ENCODE peak calls at places on chromosomes 2 and 18, in eight cellular contexts. I is mesenchymal stem cell; V is spleen; Y is breast epithelium; E is cardiac muscle cell; O is A673; P is CD4-positive, alpha-beta memory T cell; C is aorta. B is an unnamed sample. For H3K4me1, the result is how much of the 10 kb centered on the place peaks cover.

GRCh38 chr18:5542393-5543035 is 1.3 kb downstream of the EPB41L3 start:
- DNase-seq in Y (no peak), O (peak), P (no peak), I (no peak), E (peak), V (peak), C (no peak), B (no peak)

GRCh38 chr2:567496-567864 is 109.7 kb downstream of the TMEM18 start:
- DNase-seq in E (no peak), I (no peak), V (no peak), O (no peak), Y (no peak), C (no peak), P (no peak), B (no peak)

GRCh38 chr2:120308038-120308910 is 37.7 kb upstream of the INHBB start:
- DNase-seq in V (peak), E (no peak), C (peak), P (no peak), I (no peak), Y (no peak), O (no peak), B (no peak)

GRCh38 chr2:10228611-10229365 is 73.9 kb upstream of the HPCAL1 start:
- DNase-seq in C (peak), Y (peak), I (no peak), E (no peak), V (peak), O (no peak), P (no peak), B (no peak)

GRCh38 chr2:66437601-66438497 is 2.9 kb downstream of the MEIS1 start:
- DNase-seq in P (no peak), I (peak), E (peak), O (peak), Y (no peak), C (no peak), V (no peak), B (no peak)

GRCh38 chr2:210502997-210503621 is 26.6 kb upstream of the LANCL1 start:
- DNase-seq in I (peak), V (peak), C (no peak), E (peak), Y (no peak), P (no peak), O (peak), B (peak)

GRCh38 chr2:216838146-216838545 is 21.7 kb downstream of the TNP1 start:
- DNase-seq in Y (no peak), O (no peak), P (no peak), V (no peak), E (no peak), C (peak), I (no peak), B (no peak)

GRCh38 chr2:133287709-133288108 is 280.6 kb downstream of the NCKAP5 start:
- DNase-seq in E (no peak), O (no peak), P (no peak), C (no peak), I (peak), V (no peak), Y (no peak), B (no peak)

GRCh38 chr2:236748801-236749200 is 179.2 kb downstream of the ACKR3 start:
- DNase-seq in E (no peak), C (peak), I (no peak), Y (no peak), V (no peak), P (no peak), O (no peak), B (no peak)

GRCh38 chr2:95272299-95272751 is 1.9 kb upstream of the PROM2 start:
- DNase-seq in Y (no peak), C (peak), I (no peak), E (no peak), O (no peak), V (peak), P (no peak), B (no peak)

GRCh38 chr2:152624805-152625204 is 92.5 kb downstream of the PRPF40A start:
- DNase-seq in I (peak), O (no peak), E (no peak), P (no peak), V (no peak), Y (no peak), C (no peak), B (no peak)

GRCh38 chr2:173086518-173087213 is 11.0 kb downstream of the MAP3K20 start:
- DNase-seq in C (no peak), Y (no peak), E (no peak), P (no peak), O (no peak), I (peak), V (no peak), B (no peak)

GRCh38 chr2:135996304-135996703 is 10.9 kb upstream of the DARS1 start:
- DNase-seq in I (no peak), E (no peak), Y (no peak), C (no peak), O (no peak), P (no peak), V (no peak), B (no peak)

GRCh38 chr2:232800166-232800565 is 23.8 kb upstream of the KCNJ13 start:
- DNase-seq in P (no peak), C (no peak), I (no peak), E (no peak), V (no peak), O (no peak), Y (no peak), B (no peak)

GRCh38 chr2:64036343-64036742 is 17.1 kb upstream of the VPS54 start:
- DNase-seq in C (no peak), V (no peak), E (no peak), Y (no peak), P (peak), I (peak), O (no peak), B (no peak)

GRCh38 chr18:2657788-2658458 is 2.4 kb downstream of the SMCHD1 start:
- DNase-seq in C (no peak), E (no peak), I (peak), P (no peak), V (no peak), O (peak), Y (no peak), B (no peak)

GRCh38 chr18:9581667-9582066 is 32.7 kb downstream of the PPP4R1 start:
- DNase-seq in E (no peak), Y (no peak), I (no peak), P (no peak), C (no peak), V (no peak), O (no peak), B (no peak)

GRCh38 chr2:63047534-63048281 is 2.9 kb upstream of the OTX1 start:
- DNase-seq in E (no peak), V (peak), I (peak), Y (no peak), C (peak), P (no peak), O (no peak), B (no peak)

GRCh38 chr18:35974181-35974580 is 1.7 kb downstream of the RMP24 start:
- DNase-seq in Y (no peak), C (no peak), O (no peak), E (no peak), I (no peak), P (no peak), V (no peak), B (no peak)

GRCh38 chr2:203396667-203397066 is 68.5 kb downstream of the ABI2 start:
- DNase-seq in Y (no peak), C (no peak), I (peak), V (no peak), O (peak), P (no peak), E (peak), B (peak)

GRCh38 chr2:15939854-15940660 is at the start of gene MYCN:
- DNase-seq in P (no peak), V (no peak), O (peak), Y (peak), C (no peak), I (peak), E (peak), B (peak)

GRCh38 chr2:181658444-181658843 is 1.5 kb upstream of the CERKL start:
- DNase-seq in E (no peak), O (no peak), Y (no peak), C (no peak), I (no peak), P (no peak), V (no peak), B (no peak)

GRCh38 chr2:236177967-236178909 is 10.1 kb upstream of the GBX2 start:
- DNase-seq in O (peak), Y (no peak), P (no peak), I (peak), C (peak), E (peak), V (no peak), B (no peak)

GRCh38 chr2:241944821-241945220 is 75.3 kb downstream of the RTP5 start:
- DNase-seq in E (no peak), Y (peak), P (no peak), I (no peak), V (peak), O (no peak), C (no peak), B (no peak)

GRCh38 chr2:238240761-238241711 is 1.2 kb upstream of the HES6 start:
- DNase-seq in P (peak), I (peak), V (peak), C (peak), E (peak), Y (peak), O (peak), B (peak)

GRCh38 chr2:59881214-59881613 is 672.2 kb downstream of the BCL11A start:
- DNase-seq in Y (no peak), C (no peak), I (no peak), O (no peak), P (no peak), E (no peak), V (no peak), B (no peak)

GRCh38 chr2:178331474-178332431 is 119.2 kb downstream of the PRKRA start:
- DNase-seq in V (no peak), E (no peak), I (no peak), Y (no peak), C (no peak), O (no peak), P (no peak), B (no peak)

GRCh38 chr2:240900141-240900860 is 4.3 kb upstream of the MAB21L4 start:
- DNase-seq in Y (no peak), O (no peak), I (no peak), V (peak), E (no peak), C (no peak), P (no peak), B (no peak)

GRCh38 chr2:203463176-203463797 is 71.8 kb downstream of the RAPH1 start:
- DNase-seq in Y (no peak), P (no peak), V (no peak), E (no peak), O (peak), C (no peak), I (no peak), B (no peak)

GRCh38 chr2:153786016-153786415 is 85.7 kb upstream of the GALNT13 start:
- DNase-seq in I (no peak), P (no peak), V (no peak), Y (no peak), E (no peak), O (no peak), C (no peak), B (no peak)

GRCh38 chr2:9226458-9227380 is 20.1 kb downstream of the ASAP2 start:
- DNase-seq in C (no peak), Y (no peak), P (no peak), V (no peak), E (no peak), I (no peak), O (no peak), B (peak)

GRCh38 chr2:100264651-100265050 is 57.6 kb downstream of the LONRF2 start:
- DNase-seq in P (no peak), C (no peak), Y (no peak), V (no peak), I (no peak), E (no peak), O (no peak), B (no peak)
- H3K4me1 ChIP-seq in P (under half), C (under half), Y (under half), V (under half), I (under half), E (under half), O (under half), B (under half)

DNA sequence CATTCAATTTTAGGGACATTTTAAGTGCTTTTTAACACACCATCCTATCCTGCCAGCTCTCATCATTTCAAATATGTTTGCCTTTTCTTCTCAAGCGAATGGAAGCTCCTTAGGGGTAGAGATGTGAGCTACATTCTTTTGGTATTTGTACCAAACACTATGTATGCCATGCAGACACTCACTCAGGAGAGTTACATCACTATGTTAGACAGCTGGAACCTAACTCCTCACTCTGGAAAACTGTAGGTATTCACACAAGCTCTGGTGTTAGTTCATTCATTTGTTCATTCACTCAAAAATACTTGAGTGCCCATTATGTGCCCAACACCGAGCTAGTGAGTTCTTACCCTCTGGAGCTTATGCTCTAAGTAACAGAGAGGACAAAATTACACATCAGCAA is 26.4 kb upstream of the RNU4ATAC start:
- DNase-seq in C (no peak), O (no peak), E (no peak), Y (no peak), V (no peak), I (no peak), P (no peak), B (no peak)
- H3K4me1 ChIP-seq in C (under half), O (under half), E (under half), Y (under half), V (under half), I (under half), P (under half), B (under half)

DNA sequence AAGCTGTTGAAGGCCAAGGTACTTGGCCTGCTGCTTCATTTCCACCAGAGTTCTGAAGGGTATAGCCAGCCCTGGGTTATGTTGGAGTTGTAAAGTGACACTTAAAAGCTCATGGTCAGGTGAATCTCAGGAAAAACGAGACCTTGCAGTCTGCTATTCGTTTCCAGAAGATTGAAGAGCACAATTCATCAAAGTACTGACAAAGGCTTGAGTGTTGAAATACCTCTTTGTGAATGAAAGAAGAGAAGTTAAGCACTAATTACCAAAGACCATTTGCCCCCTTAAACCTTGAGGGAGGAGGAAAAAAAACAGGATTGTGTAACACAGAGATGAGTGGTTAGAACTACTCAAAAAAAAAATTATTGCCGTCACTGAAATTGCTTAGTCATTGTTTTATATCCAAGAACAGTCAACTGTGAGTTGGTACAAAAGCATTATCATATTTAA is 48.6 kb downstream of the MAP2 start:
- DNase-seq in E (peak), C (no peak), P (no peak), Y (no peak), O (peak), I (peak), V (no peak), B (no peak)
- H3K4me1 ChIP-seq in E (under half), C (under half), P (under half), Y (under half), O (half or more), I (under half), V (under half), B (under half)

DNA sequence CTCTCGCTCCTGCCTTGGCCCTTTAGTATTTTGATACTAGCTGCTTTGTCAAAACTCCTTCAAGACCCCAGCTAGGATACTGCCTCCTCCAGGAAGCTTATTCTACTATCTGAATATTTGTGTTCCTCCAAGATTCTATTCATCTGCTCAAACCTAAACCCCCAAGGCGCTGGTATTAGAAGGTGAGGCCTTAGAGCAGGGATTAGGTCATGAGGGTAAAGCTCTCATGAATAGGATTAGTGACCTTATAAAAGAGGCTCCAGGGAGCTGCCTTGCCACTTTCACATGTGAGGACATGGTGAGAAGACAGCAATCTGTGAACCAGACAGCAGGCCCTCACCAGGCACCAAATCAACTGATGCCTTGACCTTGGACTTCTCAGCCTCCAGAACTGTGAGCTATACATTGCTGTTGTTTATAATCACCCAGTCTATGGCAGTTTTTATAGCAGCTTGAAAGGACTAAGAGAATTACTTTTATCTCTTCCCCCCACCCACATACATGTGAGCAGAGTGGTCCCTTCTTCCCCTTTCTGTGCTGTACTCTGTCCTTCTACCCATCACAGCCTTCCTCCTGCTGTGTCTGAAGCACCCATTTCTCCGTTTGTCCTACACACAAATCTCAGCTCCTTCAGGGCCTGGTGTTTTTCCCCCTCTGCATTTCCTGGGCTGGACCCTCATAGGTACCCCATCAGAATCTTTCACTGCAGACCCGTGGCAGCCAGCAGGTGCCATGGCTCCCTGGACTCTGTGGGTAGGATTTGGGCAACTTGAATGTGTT is 54.5 kb downstream of the HS1BP3 start:
- DNase-seq in Y (no peak), O (no peak), C (no peak), P (no peak), V (peak), I (peak), E (no peak), B (no peak)
- H3K4me1 ChIP-seq in Y (under half), O (under half), C (under half), P (under half), V (half or more), I (under half), E (under half), B (under half)

DNA sequence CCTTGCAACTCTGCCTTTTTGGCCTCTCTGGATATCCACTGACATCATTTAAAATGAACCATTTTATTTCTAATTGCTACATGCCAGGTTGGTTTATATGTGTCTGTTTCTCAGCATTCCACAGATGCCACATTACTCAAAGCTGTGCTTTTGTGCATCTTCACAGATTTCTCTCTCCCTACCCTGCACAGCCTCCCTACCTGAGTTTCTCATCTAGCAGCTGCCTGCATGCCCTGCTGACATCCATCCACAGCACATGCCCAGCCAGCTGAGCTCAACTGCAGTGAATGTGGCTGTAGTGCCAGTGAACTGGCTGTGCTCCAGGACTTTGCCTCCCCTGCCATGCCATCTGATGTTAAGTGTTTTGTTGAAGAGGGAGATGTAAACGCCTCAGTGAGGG is 44.5 kb downstream of the PKP4 start:
- DNase-seq in V (no peak), O (no peak), E (no peak), I (no peak), P (no peak), Y (no peak), C (peak), B (no peak)
- H3K4me1 ChIP-seq in V (under half), O (under half), E (under half), I (under half), P (under half), Y (under half), C (under half), B (under half)